ENCODE peak calls at places on chromosomes 2 and 18, in four cellular contexts. Y is lower lobe of right lung, C is fibroblast of mammary gland, O is astrocyte of the spinal cord. P is an unnamed sample.
A peak's percentile ranks its signal among the peaks of the same experiment; 100 is the strongest.

GRCh38 chr18:77106331-77106730 is 26.3 kb downstream of the MBP start:
- DNase-seq in O (no peak), Y (no peak), C (no peak), P (peak; percentile 57)

GRCh38 chr2:203412555-203413331 is 84.5 kb downstream of the ABI2 start:
- DNase-seq in C (peak; percentile 43), Y (no peak), O (no peak), P (no peak)

GRCh38 chr2:233831011-233831721 is 23.2 kb downstream of the HJURP start:
- DNase-seq in O (no peak), C (no peak), Y (no peak), P (no peak)

GRCh38 chr2:6080837-6081541 is 388.8 kb downstream of the SOX11 start:
- DNase-seq in C (no peak), Y (no peak), O (no peak), P (no peak)

GRCh38 chr2:235394278-235394828 is 99.5 kb upstream of the AGAP1 start:
- DNase-seq in O (peak; percentile 76), Y (no peak), C (peak; percentile 92), P (no peak)

GRCh38 chr2:201709747-201710146 is 11.3 kb upstream of the MPP4 start:
- DNase-seq in O (no peak), Y (no peak), C (no peak), P (no peak)

GRCh38 chr18:3468833-3469232 is 18.9 kb downstream of the TGIF1 start:
- DNase-seq in Y (no peak), O (no peak), C (no peak), P (no peak)

GRCh38 chr2:59195851-59196250 is 954.7 kb upstream of the FANCL start:
- DNase-seq in Y (no peak), C (no peak), O (peak; percentile 8), P (no peak)

GRCh38 chr2:36271266-36271665 is 84.3 kb upstream of the CRIM1 start:
- DNase-seq in Y (no peak), C (no peak), O (peak; percentile 13), P (no peak)

DNA sequence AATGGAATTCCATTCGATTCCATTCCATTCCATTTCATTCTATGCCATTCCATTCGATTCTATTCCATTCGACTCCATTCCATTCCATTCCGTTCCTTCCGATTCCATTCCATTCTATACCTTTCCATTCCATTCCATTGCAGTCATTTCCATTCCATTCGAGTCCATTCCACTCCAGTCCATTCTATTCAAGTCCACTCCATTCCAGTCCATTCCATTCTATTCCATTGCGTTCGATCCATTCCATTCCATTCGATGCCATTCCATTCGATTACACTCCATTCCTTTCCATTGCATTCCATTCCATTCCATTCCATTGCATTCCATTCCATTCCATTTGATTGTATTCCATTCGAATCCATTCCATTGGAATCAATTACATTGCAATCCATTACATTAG is 1119.8 kb downstream of the RPIA start:
- DNase-seq in O (no peak), Y (no peak), C (no peak), P (no peak)
- TF ChIP-seq CTCF in O (no peak), Y (no peak), C (no peak), P (no peak)

GRCh38 chr18:55324166-55324565 is 263.8 kb downstream of the TCF4 start:
- DNase-seq in C (no peak), Y (no peak), O (no peak), P (no peak)
- H3K4me3 ChIP-seq in C (no peak overlapping the region), Y (no peak overlapping the region), O (no peak overlapping the region), P (no peak overlapping the region)

DNA sequence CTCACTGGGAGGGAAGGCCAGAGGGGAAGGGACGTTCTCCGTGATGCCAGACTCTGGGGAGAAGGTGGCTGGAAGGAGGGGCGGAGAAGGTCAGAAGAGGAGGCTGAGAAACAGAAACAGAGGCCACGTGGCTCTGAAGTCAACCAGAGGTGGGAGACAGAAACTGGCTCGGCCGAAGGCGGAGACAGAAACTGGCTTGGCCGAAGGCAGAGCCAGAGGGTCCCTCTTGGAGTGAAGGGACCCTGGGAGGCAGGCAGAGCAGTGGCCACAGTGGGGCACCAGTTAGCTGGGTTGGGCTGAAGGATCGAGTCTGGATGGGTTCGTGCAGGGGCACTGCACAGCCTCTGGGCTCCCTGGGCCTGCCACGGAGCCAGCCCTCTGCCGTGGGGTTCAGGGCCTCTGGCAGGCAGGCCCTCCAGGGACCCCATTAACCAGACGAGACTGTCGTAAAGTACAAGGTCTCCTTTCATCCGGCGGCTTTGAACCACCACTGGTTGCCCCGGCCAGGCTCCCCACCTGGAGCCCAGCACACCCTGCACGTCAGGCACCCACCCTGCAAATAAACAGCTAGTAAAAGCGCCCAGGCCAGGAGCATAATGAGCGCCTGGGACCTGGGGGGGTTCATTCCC is 218.8 kb downstream of the DYSF start:
- DNase-seq in O (no peak), Y (no peak), C (no peak), P (no peak)
- TF ChIP-seq CTCF in O (peak; percentile 6), Y (no peak), C (no peak), P (no peak)

GRCh38 chr2:216491757-216492635 is 6.6 kb upstream of the RPL37A start:
- DNase-seq in C (no peak), Y (no peak), O (no peak), P (no peak)
- H3K4me3 ChIP-seq in C (no peak overlapping the region), Y (no peak overlapping the region), O (no peak overlapping the region), P (no peak overlapping the region)

GRCh38 chr2:71069376-71069775 is 928 bp downstream of the NAGK start:
- DNase-seq in C (peak; percentile 50), Y (no peak), O (peak; percentile 17), P (no peak)

GRCh38 chr2:71068218-71069035 is at the start of gene NAGK:
- DNase-seq in Y (peak; percentile 98), O (peak; percentile 96), C (peak; percentile 94), P (peak; percentile 99)

GRCh38 chr2:71071681-71072398 is 3.4 kb downstream of the NAGK start:
- DNase-seq in Y (no peak), C (no peak), O (no peak), P (peak; percentile 82)

GRCh38 chr2:71072492-71072891 is 4.0 kb downstream of the NAGK start:
- DNase-seq in O (no peak), C (no peak), Y (no peak), P (no peak)

DNA sequence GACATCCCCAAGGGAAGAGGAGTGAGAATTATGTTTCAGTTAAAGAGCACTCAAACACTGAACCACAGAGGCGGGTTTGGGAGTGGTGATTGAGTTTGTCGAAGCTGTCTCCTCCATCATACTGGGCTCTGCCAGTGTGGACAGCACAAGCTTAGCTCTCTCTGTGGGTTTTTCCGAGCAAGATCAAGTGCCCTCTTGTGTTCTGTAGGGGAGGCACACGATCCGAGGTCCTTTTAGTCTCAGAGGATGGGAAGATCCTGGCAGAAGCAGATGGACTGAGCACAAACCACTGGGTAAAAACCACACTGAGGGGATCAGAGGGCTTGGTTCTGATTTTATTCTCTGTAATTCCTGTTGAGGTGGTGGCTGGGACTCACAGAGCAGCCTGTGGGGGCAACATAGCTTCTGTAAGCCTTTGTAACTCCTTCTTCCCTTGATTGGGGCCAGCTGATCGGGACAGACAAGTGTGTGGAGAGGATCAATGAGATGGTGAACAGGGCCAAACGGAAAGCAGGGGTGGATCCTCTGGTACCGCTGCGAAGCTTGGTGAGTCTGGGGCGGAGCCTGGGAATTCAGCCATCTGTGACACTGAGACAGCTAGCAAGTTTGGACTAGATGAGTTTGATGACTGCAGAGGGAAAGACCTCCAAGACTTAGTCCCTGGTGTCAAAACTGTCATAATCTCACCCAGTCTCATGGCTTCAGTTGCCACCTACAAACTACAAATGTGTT is 2.0 kb downstream of the NAGK start:
- DNase-seq in O (peak; percentile 22), Y (no peak), C (peak; percentile 62), P (no peak)
- TF ChIP-seq CTCF in O (peak; percentile 45), Y (no peak), C (peak; percentile 49), P (peak; percentile 11)

DNA sequence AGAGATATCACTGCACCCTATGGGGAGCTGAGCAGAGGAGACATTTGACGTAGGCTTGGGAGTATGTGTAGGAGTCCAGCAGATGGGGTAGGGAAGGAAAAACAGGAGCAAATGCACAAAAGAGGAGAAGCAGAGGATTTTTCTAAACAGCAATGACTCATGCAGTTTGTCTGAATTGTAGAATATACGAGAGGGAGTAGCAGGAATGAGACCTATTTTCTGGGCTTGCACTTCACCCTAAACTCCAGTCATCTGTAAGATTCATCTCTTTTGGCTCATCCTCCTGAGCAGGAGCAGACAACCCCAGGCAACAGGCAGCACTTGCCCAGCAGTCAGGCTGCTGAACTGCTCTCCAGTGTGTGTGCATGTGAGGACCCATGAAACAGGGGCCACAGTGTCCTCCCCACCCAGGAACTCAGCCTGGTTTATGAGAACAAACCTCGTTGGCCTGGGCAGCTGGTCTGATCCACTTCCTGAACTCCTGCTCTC is 100.2 kb upstream of the CDC42EP3 start:
- DNase-seq in C (peak; percentile 72), O (peak; percentile 38), Y (no peak), P (no peak)
- H3K4me3 ChIP-seq in C (no peak overlapping the region), O (no peak overlapping the region), Y (no peak overlapping the region), P (no peak overlapping the region)

GRCh38 chr2:185219981-185220380 is 518.6 kb upstream of the FSIP2 start:
- DNase-seq in C (peak; percentile 7), O (peak; percentile 16), Y (no peak), P (no peak)

GRCh38 chr2:185215497-185215896 is 523.1 kb upstream of the FSIP2 start:
- DNase-seq in O (no peak), C (no peak), Y (no peak), P (no peak)
- TF ChIP-seq CTCF in O (no peak), C (no peak), Y (no peak), P (no peak)

DNA sequence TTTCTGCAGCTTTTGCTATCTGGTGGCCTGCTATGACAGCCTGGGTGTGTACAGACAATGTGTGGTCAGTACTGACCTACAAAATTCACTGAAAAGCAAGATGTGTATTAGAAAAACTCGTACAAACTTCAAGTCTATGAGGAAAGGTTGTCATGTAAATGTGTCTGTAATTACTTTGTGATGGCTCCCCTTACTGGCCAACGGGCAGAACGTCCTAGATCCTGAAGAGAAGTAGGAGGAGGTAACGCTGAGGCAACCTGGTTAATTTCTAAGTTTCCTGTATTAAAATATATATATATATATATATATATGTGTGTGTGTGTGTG is 95.5 kb downstream of the GALNT3 start:
- DNase-seq in O (peak; percentile 67), C (peak; percentile 64), Y (no peak), P (no peak)
- H3K4me3 ChIP-seq in O (no peak overlapping the region), C (no peak overlapping the region), Y (no peak overlapping the region), P (no peak overlapping the region)

DNA sequence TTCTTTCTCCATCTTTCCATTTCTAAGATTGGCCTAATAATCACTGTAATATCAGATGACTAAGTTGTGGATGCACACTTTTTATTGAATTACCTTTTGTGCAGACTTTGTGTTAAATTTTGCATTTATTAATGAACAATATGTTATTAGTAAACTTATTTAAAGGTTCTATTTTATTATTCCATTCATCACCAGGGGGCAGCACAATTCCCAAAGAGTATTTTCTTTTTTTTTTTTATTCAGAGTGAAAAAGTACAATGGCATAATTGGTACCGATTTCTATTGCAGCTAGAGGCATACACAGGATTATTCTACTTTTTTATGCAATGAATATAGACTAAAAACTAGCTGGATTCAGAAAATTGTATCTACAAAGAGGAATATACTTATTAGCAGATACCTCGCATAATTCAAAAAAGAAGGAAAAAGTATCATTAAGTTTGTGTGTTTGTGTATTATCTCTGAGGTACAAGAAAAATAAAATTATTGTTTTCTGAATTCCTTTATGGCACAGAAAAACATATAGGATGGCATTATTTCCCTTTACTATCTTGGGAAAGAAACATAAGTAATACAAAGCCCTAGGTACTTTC is 390.6 kb downstream of the ERBB4 start:
- DNase-seq in C (peak; percentile 21), O (peak; percentile 20), Y (no peak), P (no peak)
- TF ChIP-seq CTCF in C (peak; percentile 43), O (peak; percentile 38), Y (peak; percentile 38), P (no peak)

P was measured in left lung.